ENCODE peak calls at places on chromosomes 13 and 19, in eight cellular contexts. P is frontal cortex; A is activated CD4-positive, alpha-beta T cell treated with anti-CD3 and anti-CD28 coated beads for 48 hours; W is thoracic aorta; X is psoas muscle; R is B cell; S is putamen; H is lower leg skin. D is an unnamed sample.

GRCh38 chr13:109647046-109647445 is 139.3 kb downstream of the IRS2 start:
- DNase-seq in H (no peak), W (no peak), P (no peak), X (no peak), S (no peak), R (no peak), A (no peak), D (no peak)

GRCh38 chr19:53849237-53849676 is 18.4 kb upstream of the MYADM start:
- DNase-seq in P (no peak), A (no peak), W (no peak), R (no peak), S (no peak), H (no peak), X (no peak), D (no peak)

GRCh38 chr19:41928221-41928683 is at the start of gene ERFL:
- DNase-seq in H (no peak), R (no peak), P (no peak), S (no peak), X (no peak), A (peak), W (no peak), D (no peak)

GRCh38 chr19:3949294-3949693 is 16.4 kb downstream of the NMRK2 start:
- DNase-seq in A (no peak), S (no peak), W (no peak), X (no peak), R (no peak), P (no peak), H (no peak), D (no peak)

GRCh38 chr13:87736849-87737400 is 65.8 kb downstream of the SLITRK5 start:
- DNase-seq in A (no peak), X (no peak), W (no peak), S (no peak), P (no peak), R (no peak), H (no peak), D (no peak)

GRCh38 chr13:77544365-77544764 is 8.9 kb downstream of the SCEL start:
- DNase-seq in W (no peak), S (peak), A (no peak), X (peak), P (no peak), H (peak), R (no peak), D (peak)

GRCh38 chr13:93249259-93249917 is 22.8 kb downstream of the GPC6 start:
- DNase-seq in S (no peak), H (no peak), P (no peak), X (no peak), A (no peak), W (no peak), R (no peak), D (no peak)

GRCh38 chr19:3442487-3443071 is 37.7 kb downstream of the SMIM24 start:
- DNase-seq in X (no peak), H (no peak), W (no peak), A (no peak), R (no peak), P (no peak), S (no peak), D (no peak)

GRCh38 chr13:59409651-59410200 is 754.0 kb downstream of the DIAPH3 start:
- DNase-seq in H (no peak), A (no peak), W (no peak), S (no peak), X (no peak), P (no peak), R (no peak), D (no peak)

GRCh38 chr19:35513975-35514809 is 743 bp upstream of the DMKN start:
- DNase-seq in X (no peak), P (no peak), S (no peak), R (no peak), W (no peak), A (no peak), H (no peak), D (no peak)

GRCh38 chr13:29589234-29589633 is 6.3 kb downstream of the SLC7A1 start:
- DNase-seq in X (no peak), R (no peak), W (no peak), H (no peak), A (no peak), S (no peak), P (no peak), D (no peak)

GRCh38 chr13:50626031-50626643 is 217.4 kb downstream of the DLEU7 start:
- DNase-seq in W (no peak), H (no peak), P (no peak), R (no peak), X (no peak), A (no peak), S (no peak), D (no peak)

GRCh38 chr19:22335716-22336115 is 49.5 kb downstream of the ZNF729 start:
- DNase-seq in X (no peak), H (no peak), S (no peak), W (no peak), P (no peak), A (no peak), R (no peak), D (no peak)

GRCh38 chr19:56476671-56477428 is at the start of gene ZNF667:
- DNase-seq in H (no peak), X (no peak), W (peak), P (peak), S (peak), R (peak), A (peak), D (peak)

GRCh38 chr19:38506723-38507550 is 73.4 kb downstream of the RYR1 start:
- DNase-seq in P (no peak), A (peak), W (peak), H (peak), S (peak), R (peak), X (peak), D (peak)